ENCODE peak calls at places on chromosomes 1 and 21, in five cellular contexts. One of them, this sample, is unnamed.

GRCh38 chr1:9593492-9594465 is 5.1 kb downstream of the TMEM201 start:
- DNase-seq in fibroblast of lung: peak; percentile 66
- DNase-seq in lung: peak; percentile 55
- DNase-seq in GM23248: peak; percentile 42
- DNase-seq in CD8-positive, alpha-beta memory T cell: no peak
- DNase-seq in this sample: peak; percentile 32

GRCh38 chr1:154791292-154792278 is 78.5 kb downstream of the KCNN3 start:
- DNase-seq in fibroblast of lung: peak; percentile 56
- DNase-seq in lung: no peak
- DNase-seq in GM23248: peak; percentile 36
- DNase-seq in CD8-positive, alpha-beta memory T cell: peak; percentile 67
- DNase-seq in this sample: peak; percentile 97

GRCh38 chr1:24276791-24277190 is 42.4 kb upstream of the GRHL3 start:
- DNase-seq in fibroblast of lung: no peak
- DNase-seq in lung: no peak
- DNase-seq in GM23248: peak; percentile 56
- DNase-seq in CD8-positive, alpha-beta memory T cell: no peak
- DNase-seq in this sample: no peak

GRCh38 chr1:235511470-235512240 is 7.4 kb upstream of the B3GALNT2 start:
- DNase-seq in fibroblast of lung: peak; percentile 67
- DNase-seq in lung: no peak
- DNase-seq in GM23248: peak; percentile 38
- DNase-seq in CD8-positive, alpha-beta memory T cell: no peak
- DNase-seq in this sample: no peak

GRCh38 chr1:86865973-86866637 is 47.8 kb downstream of the SELENOF start:
- DNase-seq in fibroblast of lung: no peak
- DNase-seq in lung: no peak
- DNase-seq in GM23248: no peak
- DNase-seq in CD8-positive, alpha-beta memory T cell: no peak
- DNase-seq in this sample: no peak

GRCh38 chr1:224287714-224288113 is 42.3 kb downstream of the NVL start:
- DNase-seq in fibroblast of lung: no peak
- DNase-seq in lung: no peak
- DNase-seq in GM23248: no peak
- DNase-seq in CD8-positive, alpha-beta memory T cell: no peak
- DNase-seq in this sample: no peak

GRCh38 chr1:18464665-18465050 is 16.1 kb upstream of the KLHDC7A start:
- DNase-seq in fibroblast of lung: no peak
- DNase-seq in lung: peak; percentile 32
- DNase-seq in GM23248: no peak
- DNase-seq in CD8-positive, alpha-beta memory T cell: no peak
- DNase-seq in this sample: no peak

GRCh38 chr1:3614755-3615742 is 3.7 kb upstream of the MEGF6 start:
- DNase-seq in fibroblast of lung: no peak
- DNase-seq in lung: no peak
- DNase-seq in GM23248: peak; percentile 55
- DNase-seq in CD8-positive, alpha-beta memory T cell: no peak
- DNase-seq in this sample: no peak

GRCh38 chr21:45465611-45466329 is 60.8 kb downstream of the COL18A1 start:
- DNase-seq in fibroblast of lung: no peak
- DNase-seq in lung: no peak
- DNase-seq in GM23248: no peak
- DNase-seq in CD8-positive, alpha-beta memory T cell: no peak
- DNase-seq in this sample: no peak

GRCh38 chr1:39886757-39887231 is 3.5 kb upstream of the TRIT1 start:
- DNase-seq in fibroblast of lung: no peak
- DNase-seq in lung: no peak
- DNase-seq in GM23248: peak; percentile 42
- DNase-seq in CD8-positive, alpha-beta memory T cell: no peak
- DNase-seq in this sample: no peak

GRCh38 chr1:98903261-98903660 is 101.4 kb downstream of the PLPPR5 start:
- DNase-seq in fibroblast of lung: peak; percentile 83
- DNase-seq in lung: no peak
- DNase-seq in GM23248: peak; percentile 80
- DNase-seq in CD8-positive, alpha-beta memory T cell: no peak
- DNase-seq in this sample: no peak

GRCh38 chr1:79074975-79075374 is 68.4 kb upstream of the ADGRL4 start:
- DNase-seq in fibroblast of lung: peak; percentile 7
- DNase-seq in lung: no peak
- DNase-seq in GM23248: peak; percentile 4
- DNase-seq in CD8-positive, alpha-beta memory T cell: no peak
- DNase-seq in this sample: no peak

GRCh38 chr21:32770514-32771133 is 931 bp downstream of the PAXBP1 start:
- DNase-seq in fibroblast of lung: no peak
- DNase-seq in lung: peak; percentile 36
- DNase-seq in GM23248: peak; percentile 62
- DNase-seq in CD8-positive, alpha-beta memory T cell: no peak
- DNase-seq in this sample: no peak

GRCh38 chr1:186753241-186753640 is 73.0 kb upstream of the PTGS2 start:
- DNase-seq in fibroblast of lung: no peak
- DNase-seq in lung: no peak
- DNase-seq in GM23248: peak; percentile 23
- DNase-seq in CD8-positive, alpha-beta memory T cell: no peak
- DNase-seq in this sample: no peak

GRCh38 chr21:31754561-31754960 is 22.6 kb upstream of the SCAF4 start:
- DNase-seq in fibroblast of lung: no peak
- DNase-seq in lung: no peak
- DNase-seq in GM23248: no peak
- DNase-seq in CD8-positive, alpha-beta memory T cell: no peak
- DNase-seq in this sample: no peak

GRCh38 chr1:30452925-30453324 is 270.5 kb downstream of the MATN1 start:
- DNase-seq in fibroblast of lung: no peak
- DNase-seq in lung: no peak
- DNase-seq in GM23248: no peak
- DNase-seq in CD8-positive, alpha-beta memory T cell: no peak
- DNase-seq in this sample: no peak

GRCh38 chr1:89602871-89603404 is 30.0 kb upstream of the LRRC8C start:
- DNase-seq in fibroblast of lung: no peak
- DNase-seq in lung: no peak
- DNase-seq in GM23248: no peak
- DNase-seq in CD8-positive, alpha-beta memory T cell: no peak
- DNase-seq in this sample: no peak

GRCh38 chr1:3121401-3122215 is 52.6 kb downstream of the PRDM16 start:
- DNase-seq in fibroblast of lung: no peak
- DNase-seq in lung: no peak
- DNase-seq in GM23248: no peak
- DNase-seq in CD8-positive, alpha-beta memory T cell: no peak
- DNase-seq in this sample: no peak

GRCh38 chr1:7266561-7266960 is 481.3 kb downstream of the CAMTA1 start:
- DNase-seq in fibroblast of lung: no peak
- DNase-seq in lung: peak; percentile 16
- DNase-seq in GM23248: no peak
- DNase-seq in CD8-positive, alpha-beta memory T cell: no peak
- DNase-seq in this sample: no peak

GRCh38 chr1:199978408-199978940 is 49.0 kb upstream of the NR5A2 start:
- DNase-seq in fibroblast of lung: no peak
- DNase-seq in lung: no peak
- DNase-seq in GM23248: peak; percentile 6
- DNase-seq in CD8-positive, alpha-beta memory T cell: no peak
- DNase-seq in this sample: no peak

GRCh38 chr1:23555225-23555801 is 4.0 kb downstream of the ID3 start:
- DNase-seq in fibroblast of lung: no peak
- DNase-seq in lung: no peak
- DNase-seq in GM23248: no peak
- DNase-seq in CD8-positive, alpha-beta memory T cell: no peak
- DNase-seq in this sample: no peak

GRCh38 chr1:41642922-41643321 is 158.4 kb upstream of the EDN2 start:
- DNase-seq in fibroblast of lung: no peak
- DNase-seq in lung: no peak
- DNase-seq in GM23248: no peak
- DNase-seq in CD8-positive, alpha-beta memory T cell: no peak
- DNase-seq in this sample: no peak

GRCh38 chr1:12619396-12620141 is 1.6 kb upstream of the DHRS3 start:
- DNase-seq in fibroblast of lung: peak; percentile 80
- DNase-seq in lung: peak; percentile 87
- DNase-seq in GM23248: peak; percentile 97
- DNase-seq in CD8-positive, alpha-beta memory T cell: peak; percentile 65
- DNase-seq in this sample: peak; percentile 75

GRCh38 chr1:20569523-20570098 is 17.2 kb downstream of the FAM43B start:
- DNase-seq in fibroblast of lung: no peak
- DNase-seq in lung: no peak
- DNase-seq in GM23248: no peak
- DNase-seq in CD8-positive, alpha-beta memory T cell: no peak
- DNase-seq in this sample: no peak

GRCh38 chr1:42766723-42767509 is at the start of the genes C1orf50 and P3H1:
- DNase-seq in fibroblast of lung: peak; percentile 99
- DNase-seq in lung: peak; percentile 100
- DNase-seq in GM23248: peak; percentile 100
- DNase-seq in CD8-positive, alpha-beta memory T cell: peak; percentile 100
- DNase-seq in this sample: peak; percentile 99

GRCh38 chr1:41359211-41360073 is 1.8 kb upstream of the FOXO6 start:
- DNase-seq in fibroblast of lung: peak; percentile 69
- DNase-seq in lung: no peak
- DNase-seq in GM23248: peak; percentile 66
- DNase-seq in CD8-positive, alpha-beta memory T cell: no peak
- DNase-seq in this sample: no peak

GRCh38 chr1:52502789-52503188 is 50.1 kb downstream of the TUT4 start:
- DNase-seq in fibroblast of lung: no peak
- DNase-seq in lung: no peak
- DNase-seq in GM23248: peak; percentile 8
- DNase-seq in CD8-positive, alpha-beta memory T cell: no peak
- DNase-seq in this sample: no peak

GRCh38 chr1:165356876-165357275 is 361 bp upstream of the LMX1A start:
- DNase-seq in fibroblast of lung: no peak
- DNase-seq in lung: no peak
- DNase-seq in GM23248: no peak
- DNase-seq in CD8-positive, alpha-beta memory T cell: no peak
- DNase-seq in this sample: no peak

GRCh38 chr1:165353731-165354671 is 2.5 kb downstream of the LMX1A start:
- DNase-seq in fibroblast of lung: no peak
- DNase-seq in lung: no peak
- DNase-seq in GM23248: no peak
- DNase-seq in CD8-positive, alpha-beta memory T cell: no peak
- DNase-seq in this sample: no peak

GRCh38 chr1:165355221-165355976 is 1.1 kb downstream of the LMX1A start:
- DNase-seq in fibroblast of lung: no peak
- DNase-seq in lung: no peak
- DNase-seq in GM23248: no peak
- DNase-seq in CD8-positive, alpha-beta memory T cell: no peak
- DNase-seq in this sample: no peak

GRCh38 chr1:165354739-165355138 is 1.8 kb downstream of the LMX1A start:
- DNase-seq in fibroblast of lung: no peak
- DNase-seq in lung: no peak
- DNase-seq in GM23248: no peak
- DNase-seq in CD8-positive, alpha-beta memory T cell: no peak
- DNase-seq in this sample: no peak

DNA sequence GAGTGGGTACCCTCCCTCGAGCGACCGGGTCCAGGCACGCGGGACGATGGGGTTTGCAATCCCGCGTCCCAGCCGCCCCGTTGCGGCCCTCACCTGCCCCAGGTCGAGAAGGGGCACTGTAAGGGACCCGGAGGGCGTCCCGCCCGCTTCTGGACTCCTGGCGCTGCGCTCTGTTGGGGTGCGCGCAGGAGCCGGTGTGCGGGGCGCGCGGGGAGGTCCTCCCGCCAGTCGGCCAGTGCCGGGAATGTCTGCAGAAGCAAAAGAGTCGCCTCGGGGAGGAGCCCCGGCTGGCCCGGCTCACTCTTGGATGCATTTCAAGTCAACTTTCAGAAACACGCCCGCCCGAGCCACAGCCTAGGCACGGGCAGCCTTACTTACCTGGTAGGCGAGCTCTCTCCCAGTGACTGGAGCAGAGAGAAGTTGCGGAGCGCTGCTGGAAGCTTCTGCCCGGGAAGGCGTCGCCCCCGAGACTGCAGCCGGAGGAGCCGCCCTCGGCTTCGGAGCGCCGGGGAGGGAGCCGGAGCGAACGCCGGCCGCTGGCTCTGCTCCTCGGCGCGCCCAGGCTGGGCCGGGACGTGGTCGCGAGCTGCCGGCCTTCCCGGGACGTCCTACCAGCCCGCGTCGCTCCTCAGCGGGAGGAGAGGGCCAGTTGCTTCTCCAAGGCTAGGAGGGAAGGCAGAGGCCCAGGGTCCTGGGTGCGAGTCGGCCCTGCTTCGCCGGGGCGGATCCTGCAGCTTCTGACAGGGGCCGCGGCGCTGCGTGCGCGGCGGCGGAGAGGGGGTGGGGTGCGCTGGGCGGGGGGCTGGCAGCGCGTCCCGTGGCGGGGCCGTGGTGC is at the start of gene LMX1A:
- DNase-seq in fibroblast of lung: no peak
- DNase-seq in lung: no peak
- DNase-seq in GM23248: peak; percentile 35
- DNase-seq in CD8-positive, alpha-beta memory T cell: no peak
- DNase-seq in this sample: no peak
- H3K4me3 ChIP-seq in fibroblast of lung: no peak within 1 kb of the TSS
- H3K4me3 ChIP-seq in lung: peak within 1 kb of the TSS; percentile 27
- H3K4me3 ChIP-seq in GM23248: peak within 1 kb of the TSS; percentile 61
- H3K4me3 ChIP-seq in CD8-positive, alpha-beta memory T cell: no peak within 1 kb of the TSS
- H3K4me3 ChIP-seq in this sample: no peak within 1 kb of the TSS

GRCh38 chr1:230068952-230069684 is 2.1 kb downstream of the GALNT2 start:
- DNase-seq in fibroblast of lung: no peak
- DNase-seq in lung: no peak
- DNase-seq in GM23248: peak; percentile 50
- DNase-seq in CD8-positive, alpha-beta memory T cell: no peak
- DNase-seq in this sample: peak; percentile 65
- H3K4me3 ChIP-seq in fibroblast of lung: peak overlapping the region; percentile 92
- H3K4me3 ChIP-seq in lung: no peak overlapping the region
- H3K4me3 ChIP-seq in GM23248: peak overlapping the region; percentile 97
- H3K4me3 ChIP-seq in CD8-positive, alpha-beta memory T cell: peak overlapping the region; percentile 78
- H3K4me3 ChIP-seq in this sample: peak overlapping the region; percentile 91

GRCh38 chr1:241306125-241306790 is 50.7 kb downstream of the RGS7 start:
- DNase-seq in fibroblast of lung: no peak
- DNase-seq in lung: no peak
- DNase-seq in GM23248: no peak
- DNase-seq in CD8-positive, alpha-beta memory T cell: no peak
- DNase-seq in this sample: no peak
- H3K4me3 ChIP-seq in fibroblast of lung: no peak overlapping the region
- H3K4me3 ChIP-seq in lung: no peak overlapping the region
- H3K4me3 ChIP-seq in GM23248: no peak overlapping the region
- H3K4me3 ChIP-seq in CD8-positive, alpha-beta memory T cell: no peak overlapping the region
- H3K4me3 ChIP-seq in this sample: no peak overlapping the region

DNA sequence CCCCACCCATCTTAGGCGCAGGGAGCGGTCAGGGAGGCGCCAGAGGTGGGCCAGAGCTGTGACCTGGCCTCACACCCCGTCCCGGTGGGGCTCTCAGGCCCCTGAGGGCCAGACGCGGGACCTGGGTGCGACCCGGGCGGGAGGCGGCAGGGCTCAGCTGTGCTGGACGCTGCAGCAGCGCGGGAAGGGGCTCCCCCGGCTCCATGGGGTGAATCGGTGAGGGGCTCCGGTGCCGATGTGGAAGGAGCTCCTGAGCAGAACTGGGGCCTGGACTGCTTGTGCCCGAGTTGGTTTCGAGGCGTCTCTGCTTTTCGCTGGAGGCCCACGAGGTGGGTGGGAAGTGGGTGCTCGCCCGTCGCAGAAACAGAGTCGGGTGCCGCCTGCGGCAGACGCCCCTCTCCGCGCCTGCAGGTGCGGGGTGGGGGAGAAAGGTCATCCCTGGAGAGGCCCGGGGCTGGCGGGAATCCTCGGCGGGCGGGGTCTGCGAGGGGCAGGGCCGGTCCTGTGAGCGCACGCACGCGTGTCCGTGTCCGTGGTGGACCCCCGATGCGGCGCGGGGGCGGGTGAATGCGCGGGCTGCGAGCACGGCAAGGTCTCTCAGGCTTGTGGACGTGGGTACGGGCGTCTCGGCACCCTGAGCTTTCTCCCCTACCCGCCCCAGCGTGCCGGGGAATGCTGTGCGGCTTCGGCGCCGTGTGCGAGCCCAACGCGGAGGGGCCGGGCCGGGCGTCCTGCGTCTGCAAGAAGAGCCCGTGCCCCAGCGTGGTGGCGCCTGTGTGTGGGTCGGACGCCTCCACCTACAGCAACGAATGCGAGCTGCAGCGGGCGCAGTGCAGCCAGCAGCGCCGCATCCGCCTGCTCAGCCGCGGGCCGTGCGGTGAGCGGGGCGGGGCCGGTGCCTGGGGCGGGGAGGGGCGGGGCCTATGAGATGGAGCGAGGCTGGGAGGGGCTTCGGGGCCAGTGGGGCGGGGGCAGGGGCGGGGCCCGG is 20.4 kb downstream of the AGRN start:
- DNase-seq in fibroblast of lung: peak; percentile 88
- DNase-seq in lung: peak; percentile 74
- DNase-seq in GM23248: peak; percentile 94
- DNase-seq in CD8-positive, alpha-beta memory T cell: peak; percentile 79
- DNase-seq in this sample: peak; percentile 78
- H3K4me3 ChIP-seq in fibroblast of lung: peak overlapping the region; percentile 6
- H3K4me3 ChIP-seq in lung: no peak overlapping the region
- H3K4me3 ChIP-seq in GM23248: peak overlapping the region; percentile 64
- H3K4me3 ChIP-seq in CD8-positive, alpha-beta memory T cell: peak overlapping the region; percentile 50
- H3K4me3 ChIP-seq in this sample: peak overlapping the region; percentile 44